ENCODE peak calls at places on chromosome 6, in seven cellular contexts. D is GM12891; N is stimulated activated CD8-positive, alpha-beta memory T cell treated with anti-CD3 and anti-CD28 coated beads, Interleukin-4, amount 100 ng/mL, for 24 hours; A is NCI-H2107; M is mesothelial cell of epicardium; G is stomach; K is neural progenitor cell. U is an unnamed sample.

GRCh38 chr6:154995241-154996162 is at the start of gene TIAM2:
- DNase-seq in D (peak), M (peak), N (peak), G (no peak), A (no peak), K (peak), U (peak)

GRCh38 chr6:87945181-87945580 is 102.5 kb upstream of the SPACA1 start:
- DNase-seq in G (no peak), A (no peak), N (no peak), M (no peak), K (peak), D (no peak), U (peak)

GRCh38 chr6:7673063-7673536 is 52.8 kb upstream of the BMP6 start:
- DNase-seq in N (no peak), G (peak), M (no peak), K (peak), D (no peak), A (no peak), U (peak)

GRCh38 chr6:107711953-107712522 is 112.1 kb downstream of the SCML4 start:
- DNase-seq in M (no peak), N (no peak), D (no peak), G (no peak), A (no peak), K (no peak), U (peak)

GRCh38 chr6:48825501-48826317 is 637.3 kb downstream of the MMUT start:
- DNase-seq in M (no peak), K (no peak), A (no peak), N (no peak), G (no peak), D (no peak), U (no peak)

GRCh38 chr6:157761331-157761921 is 61.6 kb upstream of the SNX9 start:
- DNase-seq in K (no peak), A (no peak), G (no peak), D (no peak), N (peak), M (no peak), U (no peak)

GRCh38 chr6:107115695-107116327 is 496 bp upstream of the BEND3 start:
- DNase-seq in D (peak), M (peak), A (no peak), N (no peak), K (peak), G (peak), U (peak)

GRCh38 chr6:37171141-37171969 is 1.4 kb downstream of the PIM1 start:
- DNase-seq in A (no peak), M (no peak), D (no peak), N (no peak), G (peak), K (peak), U (peak)

GRCh38 chr6:25788305-25788922 is 33.9 kb downstream of the SLC17A4 start:
- DNase-seq in M (no peak), A (no peak), K (peak), G (peak), N (peak), D (no peak), U (peak)

GRCh38 chr6:87705070-87705691 is 3.1 kb upstream of the AKIRIN2 start:
- DNase-seq in G (no peak), K (no peak), D (no peak), N (no peak), M (no peak), A (no peak), U (no peak)

GRCh38 chr6:150229775-150230561 is 87.1 kb downstream of the PPP1R14C start:
- DNase-seq in M (no peak), K (no peak), N (no peak), G (no peak), D (no peak), A (no peak), U (no peak)

GRCh38 chr6:21325201-21325856 is 268.2 kb upstream of the SOX4 start:
- DNase-seq in D (no peak), N (no peak), K (no peak), A (no peak), G (no peak), M (no peak), U (no peak)

GRCh38 chr6:134555672-134556071 is 237.8 kb upstream of the SGK1 start:
- DNase-seq in G (no peak), N (no peak), M (no peak), K (no peak), A (no peak), D (no peak), U (no peak)

GRCh38 chr6:168451805-168452204 is 10.8 kb downstream of the SMOC2 start:
- DNase-seq in A (no peak), G (no peak), D (no peak), M (no peak), K (peak), N (no peak), U (no peak)

GRCh38 chr6:138486249-138487121 is 12.8 kb downstream of the NHSL1 start:
- DNase-seq in N (no peak), G (no peak), A (no peak), K (no peak), M (no peak), D (no peak), U (no peak)

GRCh38 chr6:125154184-125155135 is 887 bp downstream of the TPD52L1 start:
- DNase-seq in M (peak), D (peak), A (no peak), N (no peak), G (no peak), K (peak), U (peak)

GRCh38 chr6:52164319-52165094 is 21.7 kb upstream of the IL17A start:
- DNase-seq in A (no peak), N (no peak), G (no peak), M (no peak), D (no peak), K (no peak), U (peak)

GRCh38 chr6:168968228-168968627 is 285.4 kb downstream of the THBS2 start:
- DNase-seq in K (peak), A (peak), M (no peak), N (no peak), G (no peak), D (no peak), U (peak)

GRCh38 chr6:484086-484728 is 92.7 kb downstream of the IRF4 start:
- DNase-seq in K (no peak), M (no peak), D (no peak), G (no peak), N (no peak), A (peak), U (no peak)

GRCh38 chr6:5314191-5314865 is 53.0 kb downstream of the FARS2 start:
- DNase-seq in G (no peak), D (no peak), M (no peak), N (no peak), K (no peak), A (no peak), U (no peak)

GRCh38 chr6:108477034-108477433 is 83.7 kb upstream of the FOXO3 start:
- DNase-seq in D (no peak), N (no peak), A (no peak), M (no peak), K (peak), G (no peak), U (no peak)

GRCh38 chr6:28462401-28462800 is 19.1 kb upstream of the ZSCAN23 start:
- DNase-seq in N (no peak), D (no peak), M (no peak), A (no peak), K (no peak), G (no peak), U (peak)

GRCh38 chr6:165876568-165876967 is 213.5 kb upstream of the PDE10A start:
- DNase-seq in K (no peak), D (no peak), M (no peak), N (no peak), A (no peak), G (no peak), U (no peak)

GRCh38 chr6:147986891-147987290 is 355.7 kb upstream of the SASH1 start:
- DNase-seq in M (no peak), N (no peak), A (no peak), K (no peak), G (no peak), D (no peak), U (no peak)

GRCh38 chr6:42226251-42227143 is 8.8 kb upstream of the MRPS10 start:
- DNase-seq in M (peak), A (no peak), G (no peak), N (no peak), D (no peak), K (no peak), U (no peak)

GRCh38 chr6:13375360-13375878 is 47.1 kb upstream of the TBC1D7 start:
- DNase-seq in N (peak), A (no peak), K (no peak), G (no peak), M (no peak), D (peak), U (no peak)

GRCh38 chr6:47592466-47592865 is 105.9 kb upstream of the ADGRF4 start:
- DNase-seq in N (no peak), D (no peak), M (no peak), G (no peak), A (no peak), K (no peak), U (no peak)

GRCh38 chr6:14129572-14129971 is 12.0 kb downstream of the CD83 start:
- DNase-seq in G (peak), D (no peak), K (peak), M (peak), N (no peak), A (no peak), U (peak)

GRCh38 chr6:107786709-107787588 is 37.2 kb downstream of the SCML4 start:
- DNase-seq in D (peak), K (no peak), A (peak), M (no peak), G (no peak), N (no peak), U (peak)

GRCh38 chr6:69796081-69796626 is 656 bp downstream of the LMBRD1 start:
- DNase-seq in D (no peak), M (peak), N (no peak), G (peak), A (peak), K (peak), U (peak)

GRCh38 chr6:157724138-157724537 is 98.9 kb upstream of the SNX9 start:
- DNase-seq in D (no peak), G (no peak), M (no peak), A (no peak), K (no peak), N (no peak), U (no peak)

GRCh38 chr6:135703621-135704020 is 147.9 kb upstream of the PDE7B start:
- DNase-seq in K (no peak), M (no peak), A (no peak), D (no peak), G (no peak), N (no peak), U (no peak)

GRCh38 chr6:110233769-110234374 is 53.6 kb downstream of the CDC40 start:
- DNase-seq in M (no peak), N (no peak), K (no peak), G (no peak), A (no peak), D (peak), U (no peak)

GRCh38 chr6:157151989-157152388 is 171.3 kb downstream of the TMEM242 start:
- DNase-seq in G (no peak), N (no peak), K (no peak), M (no peak), A (no peak), D (no peak), U (no peak)

GRCh38 chr6:24927985-24928735 is 7.6 kb downstream of the RIPOR2 start:
- DNase-seq in N (no peak), D (no peak), A (no peak), K (no peak), G (no peak), M (no peak), U (no peak)

GRCh38 chr6:98047881-98048280 is 764.9 kb upstream of the MMS22L start:
- DNase-seq in G (no peak), K (no peak), M (no peak), D (no peak), N (no peak), A (no peak), U (no peak)

GRCh38 chr6:129748212-129748900 is 38.4 kb upstream of the ARHGAP18 start:
- DNase-seq in N (peak), A (no peak), G (peak), K (no peak), M (no peak), D (no peak), U (no peak)

GRCh38 chr6:138454976-138455706 is 44.2 kb downstream of the NHSL1 start:
- DNase-seq in D (no peak), G (peak), N (peak), M (no peak), K (no peak), A (no peak), U (no peak)

U was measured in NCI-H82.